ENCODE peak calls at places on chromosome 14, in eight cellular contexts. P is stomach; K is PC-3; E is tibial artery; F is CD8-positive, alpha-beta T cell; D is CD8-positive, alpha-beta memory T cell; B is transverse colon; O is right atrium auricular region. L is an unnamed sample. For H3K4me1, the result is how much of the 10 kb centered on the place peaks cover.

GRCh38 chr14:34331728-34332623 is 130.1 kb downstream of the SPTSSA start:
- DNase-seq in P (peak), K (peak), E (no peak), F (peak), D (peak), B (peak), O (peak), L (peak)

GRCh38 chr14:58650857-58651256 is 13.1 kb downstream of the DACT1 start:
- DNase-seq in P (no peak), K (no peak), E (no peak), F (no peak), D (no peak), B (no peak), O (no peak), L (no peak)

GRCh38 chr14:36604757-36605505 is 22.5 kb upstream of the NKX2-8 start:
- DNase-seq in P (peak), K (peak), E (no peak), F (peak), D (no peak), B (peak), O (no peak), L (peak)

GRCh38 chr14:22200977-22201605 is 387.9 kb downstream of the DAD1 start:
- DNase-seq in P (no peak), K (peak), E (no peak), F (no peak), D (peak), B (no peak), O (no peak), L (no peak)

GRCh38 chr14:56524971-56525677 is 54.5 kb upstream of the TMEM260 start:
- DNase-seq in P (no peak), K (no peak), E (no peak), F (no peak), D (no peak), B (no peak), O (no peak), L (no peak)

GRCh38 chr14:58430156-58430555 is 2.6 kb downstream of the KIAA0586 start:
- DNase-seq in P (no peak), K (peak), E (no peak), F (no peak), D (no peak), B (no peak), O (no peak), L (no peak)

GRCh38 chr14:53035796-53036195 is 84.9 kb upstream of the FERMT2 start:
- DNase-seq in P (no peak), K (no peak), E (no peak), F (no peak), D (no peak), B (no peak), O (no peak), L (no peak)

GRCh38 chr14:106210650-106211049 is 684.3 kb downstream of the TMEM121 start:
- DNase-seq in P (no peak), K (no peak), E (no peak), F (peak), D (no peak), B (no peak), O (no peak), L (peak)

GRCh38 chr14:54698501-54698900 is 131.6 kb downstream of the SAMD4A start:
- DNase-seq in P (no peak), K (no peak), E (no peak), F (no peak), D (no peak), B (no peak), O (no peak), L (no peak)

GRCh38 chr14:94044476-94045091 is 18.4 kb downstream of the OTUB2 start:
- DNase-seq in P (no peak), K (no peak), E (peak), F (no peak), D (no peak), B (peak), O (no peak), L (no peak)

GRCh38 chr14:73457935-73458218 is 469 bp downstream of the NUMB start:
- DNase-seq in P (peak), K (no peak), E (peak), F (no peak), D (no peak), B (peak), O (no peak), L (no peak)

GRCh38 chr14:85444685-85445084 is 85.3 kb upstream of the FLRT2 start:
- DNase-seq in P (no peak), K (peak), E (no peak), F (no peak), D (no peak), B (no peak), O (no peak), L (no peak)

GRCh38 chr14:21825147-21825743 is 151.6 kb upstream of the OR4E1 start:
- DNase-seq in P (no peak), K (peak), E (no peak), F (peak), D (peak), B (no peak), O (no peak), L (no peak)

GRCh38 chr14:77124345-77125274 is 17.0 kb downstream of the ZDHHC22 start:
- DNase-seq in P (peak), K (peak), E (no peak), F (peak), D (peak), B (peak), O (peak), L (no peak)

GRCh38 chr14:72518809-72519377 is 375.0 kb downstream of the DPF3 start:
- DNase-seq in P (no peak), K (no peak), E (no peak), F (peak), D (no peak), B (no peak), O (peak), L (no peak)

GRCh38 chr14:90674716-90675115 is 141.5 kb downstream of the TTC7B start:
- DNase-seq in P (no peak), K (no peak), E (no peak), F (no peak), D (no peak), B (no peak), O (no peak), L (no peak)

GRCh38 chr14:61396279-61396678 is 74.9 kb downstream of the PRKCH start:
- DNase-seq in P (no peak), K (no peak), E (no peak), F (no peak), D (no peak), B (no peak), O (no peak), L (no peak)

GRCh38 chr14:53964249-53964648 is 7.6 kb upstream of the BMP4 start:
- DNase-seq in P (no peak), K (no peak), E (no peak), F (no peak), D (no peak), B (no peak), O (no peak), L (no peak)

GRCh38 chr14:104660597-104660996 is 28.8 kb upstream of the INF2 start:
- DNase-seq in P (no peak), K (no peak), E (no peak), F (no peak), D (no peak), B (peak), O (no peak), L (no peak)
- H3K4me1 ChIP-seq in P (under half), K (under half), E (under half), F (under half), D (under half), B (under half), O (under half), L (under half)

DNA sequence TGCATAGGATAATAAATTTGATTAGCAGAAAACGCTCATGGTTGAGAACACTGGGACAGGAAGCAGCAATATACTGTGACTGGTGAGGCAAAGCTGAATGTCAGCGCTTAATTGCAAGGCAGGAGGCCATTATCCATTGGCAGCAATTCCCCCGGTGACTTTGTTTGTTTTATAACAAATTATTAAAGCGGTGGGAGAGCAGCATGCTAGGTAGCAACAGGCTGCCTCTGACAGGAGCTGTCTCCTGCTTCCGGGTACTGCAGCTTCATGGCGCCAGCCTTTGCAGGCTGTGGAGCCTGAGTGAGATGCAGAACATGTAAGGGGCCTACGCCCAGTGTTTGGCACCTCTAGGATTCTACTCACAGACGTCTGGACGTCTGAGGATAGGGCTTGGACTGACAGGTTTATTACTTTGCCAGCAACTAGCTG is 82.2 kb upstream of the SSTR1 start:
- DNase-seq in P (no peak), K (no peak), E (no peak), F (no peak), D (no peak), B (no peak), O (no peak), L (no peak)
- H3K4me1 ChIP-seq in P (under half), K (under half), E (under half), F (under half), D (under half), B (under half), O (under half), L (under half)

GRCh38 chr14:95499354-95499750 is 17.1 kb downstream of the SYNE3 start:
- DNase-seq in P (no peak), K (no peak), E (no peak), F (no peak), D (no peak), B (no peak), O (no peak), L (no peak)
- H3K4me1 ChIP-seq in P (under half), K (under half), E (under half), F (under half), D (half or more), B (under half), O (half or more), L (half or more)

DNA sequence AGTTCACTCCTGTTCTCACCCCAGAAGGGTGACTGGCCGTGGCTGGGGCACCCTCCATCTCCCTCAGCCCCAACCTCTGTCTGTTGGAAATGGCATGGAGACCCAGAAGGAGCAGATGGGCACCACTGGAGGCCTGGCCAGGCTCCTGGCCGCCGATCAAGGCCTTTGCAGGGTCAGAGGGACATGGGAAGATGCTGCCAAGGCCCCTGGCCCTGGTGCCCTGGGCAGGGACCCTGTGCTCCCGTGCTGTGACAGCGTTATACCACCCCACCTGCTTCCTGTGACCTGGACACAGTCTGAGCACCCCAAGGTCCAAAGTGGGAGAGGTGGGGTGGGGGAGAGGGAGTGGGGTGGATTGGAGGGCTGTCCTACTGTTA is 3.5 kb downstream of the INF2 start:
- DNase-seq in P (no peak), K (no peak), E (no peak), F (no peak), D (no peak), B (no peak), O (no peak), L (no peak)
- H3K4me1 ChIP-seq in P (half or more), K (under half), E (half or more), F (half or more), D (half or more), B (half or more), O (half or more), L (half or more)

GRCh38 chr14:64504897-64505771 is 564 bp downstream of the ZBTB1 start:
- DNase-seq in P (peak), K (peak), E (peak), F (peak), D (peak), B (peak), O (peak), L (peak)
- H3K4me1 ChIP-seq in P (under half), K (under half), E (under half), F (half or more), D (half or more), B (under half), O (half or more), L (half or more)

GRCh38 chr14:68283378-68284123 is 464.0 kb downstream of the RAD51B start:
- DNase-seq in P (no peak), K (no peak), E (no peak), F (peak), D (peak), B (peak), O (no peak), L (no peak)

GRCh38 chr14:68282479-68283377 is 463.1 kb downstream of the RAD51B start:
- DNase-seq in P (no peak), K (no peak), E (no peak), F (peak), D (peak), B (no peak), O (no peak), L (no peak)

GRCh38 chr14:68284834-68285233 is 465.3 kb downstream of the RAD51B start:
- DNase-seq in P (no peak), K (no peak), E (no peak), F (no peak), D (no peak), B (no peak), O (no peak), L (no peak)

GRCh38 chr14:68285421-68286179 is 466.0 kb downstream of the RAD51B start:
- DNase-seq in P (no peak), K (no peak), E (no peak), F (peak), D (peak), B (peak), O (no peak), L (no peak)

DNA sequence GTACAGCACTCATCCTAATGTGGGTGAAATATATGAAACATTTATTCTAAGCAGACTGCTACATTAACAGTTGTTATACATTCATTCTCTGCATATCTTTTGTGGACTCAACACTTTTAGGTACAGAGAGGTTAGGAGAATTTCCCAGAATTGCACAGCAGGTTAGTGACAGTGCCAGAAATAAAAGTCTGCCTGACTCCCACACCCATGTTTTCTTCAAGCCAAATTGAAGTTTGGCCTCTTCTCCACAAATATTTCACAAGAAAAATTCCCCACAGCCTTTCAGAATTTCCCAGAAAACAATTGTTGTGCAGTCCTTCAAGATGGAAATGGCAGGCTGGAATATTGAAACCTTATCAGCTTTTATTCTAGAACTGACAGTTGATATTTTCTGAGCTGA is 464.8 kb downstream of the RAD51B start:
- DNase-seq in P (no peak), K (no peak), E (no peak), F (no peak), D (no peak), B (no peak), O (no peak), L (no peak)
- H3K4me1 ChIP-seq in P (under half), K (under half), E (under half), F (half or more), D (half or more), B (under half), O (under half), L (under half)

DNA sequence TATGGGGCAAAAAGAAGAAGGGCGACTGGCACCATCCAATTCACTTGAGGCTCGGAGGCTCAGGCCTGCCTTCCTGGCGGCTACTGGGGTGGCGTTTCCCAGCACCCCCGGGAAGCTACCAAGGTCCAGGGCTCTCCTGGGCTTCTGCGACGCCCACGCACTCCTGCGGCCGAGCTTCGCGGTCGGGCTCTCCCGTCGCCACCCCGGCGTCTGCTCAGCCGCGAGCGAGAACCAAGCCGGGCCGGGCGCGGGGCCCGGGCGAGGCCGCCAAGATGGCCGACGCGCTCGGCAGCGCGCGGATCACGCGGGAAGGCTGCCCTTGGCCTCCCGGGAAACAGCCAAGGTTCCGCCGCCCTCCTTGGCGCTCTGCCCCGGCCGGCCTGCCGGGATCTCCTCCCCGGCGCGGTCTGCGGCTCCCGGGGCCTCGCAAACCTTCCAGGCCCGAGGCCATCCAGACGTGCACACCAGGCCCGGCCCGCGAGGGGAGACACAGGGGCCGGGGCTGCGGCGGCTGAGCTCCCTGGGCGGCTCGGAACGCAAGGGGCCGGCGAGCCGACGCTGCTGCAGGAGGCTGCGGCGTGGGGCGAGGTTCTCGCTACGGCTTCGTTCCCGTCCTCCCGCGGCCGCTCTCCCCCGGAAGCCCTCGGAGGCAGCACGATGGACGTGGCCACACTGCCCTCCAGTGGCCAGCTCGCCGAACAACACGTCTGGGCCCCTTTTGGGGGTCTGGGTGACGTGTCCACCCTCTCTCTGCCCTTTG is 23.5 kb upstream of the ZFP36L1 start:
- DNase-seq in P (peak), K (peak), E (peak), F (peak), D (peak), B (peak), O (peak), L (no peak)
- H3K4me1 ChIP-seq in P (under half), K (under half), E (under half), F (half or more), D (half or more), B (under half), O (under half), L (half or more)